ENCODE peak calls at places on chromosomes 13 and 19, in five cellular contexts. S, F, C, T and Q are unnamed samples.

GRCh38 chr13:29499766-29500165 is 95.7 kb downstream of the SLC7A1 start:
- DNase-seq in S (peak), C (no peak), T (no peak), F (no peak), Q (no peak)

GRCh38 chr19:18231775-18232174 is 5.5 kb upstream of the PDE4C start:
- DNase-seq in C (no peak), F (no peak), S (no peak), T (no peak), Q (no peak)

GRCh38 chr19:35462476-35462953 is 14.5 kb downstream of the FFAR2 start:
- DNase-seq in T (no peak), C (no peak), S (no peak), F (peak), Q (no peak)

GRCh38 chr19:56314018-56314583 is 538 bp downstream of the ZSCAN5A start:
- DNase-seq in C (no peak), F (no peak), S (no peak), T (no peak), Q (no peak)

GRCh38 chr13:47087841-47088240 is 191.0 kb upstream of the HTR2A start:
- DNase-seq in F (no peak), T (no peak), S (no peak), C (no peak), Q (no peak)

GRCh38 chr19:44903602-44904425 is 1.8 kb upstream of the APOE start:
- DNase-seq in T (peak), F (peak), S (no peak), C (peak), Q (peak)

GRCh38 chr19:1661995-1662394 is 9.6 kb upstream of the TCF3 start:
- DNase-seq in T (no peak), S (no peak), C (no peak), F (no peak), Q (no peak)

GRCh38 chr13:98171806-98172569 is 5.1 kb downstream of the RNF113B start:
- DNase-seq in S (no peak), C (no peak), T (no peak), F (peak), Q (no peak)

GRCh38 chr19:3366761-3367571 is 583 bp downstream of the NFIC start:
- DNase-seq in T (no peak), C (no peak), S (no peak), F (peak), Q (peak)

GRCh38 chr19:58519087-58519354 is 589 bp downstream of the ZBTB45 start:
- DNase-seq in S (no peak), C (no peak), T (peak), F (peak), Q (no peak)